ENCODE peak calls at places on chromosomes 5 and 9, in four cellular contexts. O is IMR-90, A is DND-41, R is mucosa of descending colon. P is an unnamed sample. For H3K4me1, the result is how much of the 10 kb centered on the place peaks cover.

GRCh38 chr5:107359033-107359915 is 311.5 kb downstream of the EFNA5 start:
- DNase-seq in O (peak), A (no peak), R (no peak), P (peak)

GRCh38 chr9:99012957-99013512 is 69.3 kb downstream of the COL15A1 start:
- DNase-seq in O (no peak), A (no peak), R (no peak), P (peak)

GRCh38 chr5:56202483-56202882 is 30.6 kb downstream of the ANKRD55 start:
- DNase-seq in O (peak), A (no peak), R (no peak), P (no peak)

GRCh38 chr5:168159425-168159824 is 132.0 kb upstream of the WWC1 start:
- DNase-seq in O (no peak), A (no peak), R (peak), P (no peak)

GRCh38 chr5:140547508-140548299 is at the start of gene EIF4EBP3:
- DNase-seq in O (peak), A (peak), R (peak), P (peak)

GRCh38 chr5:172283020-172283861 is at the start of gene UBTD2:
- DNase-seq in O (peak), A (peak), R (peak), P (peak)

GRCh38 chr9:26326473-26327044 is 566.0 kb downstream of the CAAP1 start:
- DNase-seq in O (peak), A (peak), R (no peak), P (peak)

GRCh38 chr5:35999547-35999946 is 8.4 kb upstream of the UGT3A1 start:
- DNase-seq in O (no peak), A (no peak), R (no peak), P (no peak)

GRCh38 chr9:134055981-134056461 is 11.8 kb downstream of the BRD3 start:
- DNase-seq in O (peak), A (no peak), R (peak), P (peak)

GRCh38 chr5:57683036-57683600 is 200.5 kb upstream of the ACTBL2 start:
- DNase-seq in O (peak), A (no peak), R (no peak), P (no peak)

GRCh38 chr5:122180863-122181519 is 51.6 kb downstream of the ZNF474 start:
- DNase-seq in O (peak), A (no peak), R (no peak), P (peak)

GRCh38 chr5:112316006-112316405 is 103.1 kb downstream of the EPB41L4A start:
- DNase-seq in O (no peak), A (no peak), R (no peak), P (no peak)

GRCh38 chr9:107214915-107215314 is 68.2 kb upstream of the RAD23B start:
- DNase-seq in O (peak), A (no peak), R (no peak), P (peak)

GRCh38 chr5:37918420-37918819 is 78.6 kb upstream of the GDNF start:
- DNase-seq in O (peak), A (no peak), R (no peak), P (no peak)

GRCh38 chr5:114249838-114250237 is 112.0 kb upstream of the KCNN2 start:
- DNase-seq in O (peak), A (no peak), R (no peak), P (no peak)

GRCh38 chr5:53405396-53405795 is 75.0 kb upstream of the FST start:
- DNase-seq in O (peak), A (no peak), R (no peak), P (no peak)

GRCh38 chr9:2228132-2228531 is 213.0 kb downstream of the SMARCA2 start:
- DNase-seq in O (no peak), A (peak), R (peak), P (peak)

GRCh38 chr9:3936520-3937235 is 363.2 kb downstream of the GLIS3 start:
- DNase-seq in O (peak), A (no peak), R (no peak), P (no peak)

GRCh38 chr5:100901851-100902341 is 1.2 kb downstream of the ST8SIA4 start:
- DNase-seq in O (no peak), A (peak), R (peak), P (peak)

GRCh38 chr5:93359296-93359957 is 221.6 kb downstream of the NR2F1-AS1 start:
- DNase-seq in O (peak), A (no peak), R (no peak), P (peak)

GRCh38 chr5:416636-416960 is 26.4 kb upstream of the EXOC3 start:
- DNase-seq in O (no peak), A (no peak), R (no peak), P (no peak)

GRCh38 chr5:109958082-109958481 is 268.4 kb downstream of the MAN2A1 start:
- DNase-seq in O (no peak), A (no peak), R (no peak), P (no peak)

GRCh38 chr9:137550958-137551655 is 572 bp upstream of the MRPL41 start:
- DNase-seq in O (peak), A (no peak), R (no peak), P (peak)

GRCh38 chr5:42912184-42912766 is 100.6 kb upstream of the SELENOP start:
- DNase-seq in O (peak), A (peak), R (no peak), P (peak)

GRCh38 chr5:105587963-105588662 is 2025.5 kb upstream of the NUDT12 start:
- DNase-seq in O (no peak), A (no peak), R (no peak), P (no peak)

GRCh38 chr9:128323192-128323730 is 622 bp downstream of the COQ4 start:
- DNase-seq in O (peak), A (no peak), R (no peak), P (peak)

GRCh38 chr5:150209020-150209635 is 19.3 kb downstream of the SLC6A7 start:
- DNase-seq in O (peak), A (peak), R (peak), P (peak)

GRCh38 chr5:171484460-171484899 is 65.0 kb downstream of the FGF18 start:
- DNase-seq in O (no peak), A (peak), R (peak), P (peak)

GRCh38 chr5:55316289-55316688 is 8.5 kb downstream of the MTREX start:
- DNase-seq in O (no peak), A (no peak), R (no peak), P (no peak)

GRCh38 chr9:127455299-127455992 is 4.1 kb downstream of the LRSAM1 start:
- DNase-seq in O (no peak), A (no peak), R (peak), P (peak)

GRCh38 chr5:52134013-52134650 is 653.6 kb upstream of the ITGA1 start:
- DNase-seq in O (no peak), A (no peak), R (no peak), P (no peak)

DNA sequence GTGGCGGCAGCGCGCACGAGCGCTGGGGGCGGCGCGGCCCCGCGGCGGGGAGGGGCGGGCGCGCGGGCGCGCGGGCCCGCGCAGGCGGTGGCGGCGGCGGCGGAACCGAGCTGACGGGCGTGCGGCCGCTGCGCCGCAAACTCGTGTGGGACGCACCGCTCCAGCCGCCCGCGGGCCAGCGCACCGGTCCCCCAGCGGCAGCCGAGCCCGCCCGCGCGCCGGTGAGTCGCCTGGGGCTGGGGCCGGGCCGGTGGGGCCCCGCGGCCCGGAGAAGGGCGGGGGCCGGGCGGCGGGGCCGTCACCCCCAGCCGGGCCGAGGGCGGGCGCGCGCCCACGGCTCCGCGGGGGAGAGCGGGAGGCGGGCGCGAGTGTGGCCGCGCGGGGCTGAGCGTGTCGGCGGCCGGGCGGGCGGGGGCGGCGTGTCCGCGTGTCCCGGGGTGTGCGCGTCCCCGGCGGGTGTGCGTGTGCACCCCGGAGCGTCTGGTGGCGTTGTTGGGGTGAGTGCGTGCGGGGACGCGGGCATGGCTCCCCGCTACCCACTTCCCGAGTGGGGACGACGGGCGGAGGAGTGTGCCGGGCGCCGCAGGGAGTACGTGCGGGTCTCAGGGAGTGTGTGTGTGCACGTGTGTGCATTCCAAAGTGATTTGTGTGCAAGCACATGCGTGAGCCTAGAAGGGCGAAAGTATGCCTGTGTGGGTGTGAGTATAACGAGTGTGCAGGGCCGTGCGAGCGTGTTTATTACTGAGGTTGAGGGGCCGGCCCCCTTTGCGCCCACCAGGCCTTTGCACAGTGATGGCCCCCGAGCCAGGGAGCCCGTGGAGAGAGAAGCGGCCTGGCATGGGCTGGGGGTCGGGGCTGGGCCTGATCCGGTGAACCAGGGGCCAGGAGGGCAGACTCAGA is at the start of gene NEK6:
- DNase-seq in O (peak), A (no peak), R (peak), P (peak)
- H3K4me1 ChIP-seq in O (under half), A (under half), R (under half), P (under half)

DNA sequence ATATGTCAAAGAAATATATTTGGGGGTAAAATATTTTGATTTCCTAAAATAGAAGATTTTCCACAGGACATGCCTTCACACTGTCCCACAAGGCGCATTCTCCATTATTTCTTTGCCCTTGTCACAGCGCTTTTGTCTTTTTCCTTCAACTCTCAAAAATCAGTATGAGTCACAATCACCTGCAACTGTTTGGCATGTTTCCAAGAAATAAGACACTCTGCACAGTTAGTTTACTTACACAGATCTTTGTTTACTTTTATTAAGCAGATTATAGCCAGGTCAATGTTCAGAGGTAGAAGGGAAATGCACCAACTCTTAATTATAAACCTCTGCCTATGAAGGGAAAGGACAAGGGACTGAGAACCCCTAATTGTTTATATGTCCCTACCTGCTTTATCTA is 9.5 kb downstream of the CEMIP2 start:
- DNase-seq in O (peak), A (no peak), R (no peak), P (no peak)
- H3K4me1 ChIP-seq in O (under half), A (under half), R (under half), P (under half)

GRCh38 chr9:70493046-70493445 is 78.6 kb upstream of the KLF9 start:
- DNase-seq in O (no peak), A (no peak), R (no peak), P (no peak)

GRCh38 chr9:70488793-70489105 is 74.3 kb upstream of the KLF9 start:
- DNase-seq in O (no peak), A (no peak), R (no peak), P (no peak)

GRCh38 chr9:70488098-70488792 is 73.8 kb upstream of the KLF9 start:
- DNase-seq in O (peak), A (no peak), R (no peak), P (no peak)

GRCh38 chr9:70491798-70492736 is 77.6 kb upstream of the KLF9 start:
- DNase-seq in O (no peak), A (no peak), R (no peak), P (no peak)

GRCh38 chr9:70490478-70490877 is 76.0 kb upstream of the KLF9 start:
- DNase-seq in O (no peak), A (no peak), R (no peak), P (no peak)
- H3K4me1 ChIP-seq in O (under half), A (under half), R (under half), P (under half)

GRCh38 chr9:121286973-121287721 is 19.2 kb downstream of the GSN start:
- DNase-seq in O (peak), A (no peak), R (peak), P (peak)

GRCh38 chr9:121286688-121286972 is 18.7 kb downstream of the GSN start:
- DNase-seq in O (no peak), A (no peak), R (no peak), P (no peak)

GRCh38 chr9:121288557-121288873 is 20.6 kb downstream of the GSN start:
- DNase-seq in O (no peak), A (no peak), R (no peak), P (no peak)

GRCh38 chr9:121289554-121290370 is 21.8 kb downstream of the GSN start:
- DNase-seq in O (no peak), A (no peak), R (no peak), P (peak)

GRCh38 chr9:121288874-121289553 is 21.1 kb downstream of the GSN start:
- DNase-seq in O (peak), A (no peak), R (peak), P (peak)
- H3K4me1 ChIP-seq in O (under half), A (under half), R (half or more), P (under half)

GRCh38 chr9:97694768-97695167 is 2.4 kb downstream of the XPA start:
- DNase-seq in O (no peak), A (no peak), R (no peak), P (peak)
- H3K4me1 ChIP-seq in O (under half), A (under half), R (under half), P (under half)

GRCh38 chr9:129933709-129934586 is 98.7 kb downstream of the USP20 start:
- DNase-seq in O (peak), A (no peak), R (no peak), P (peak)
- H3K4me1 ChIP-seq in O (under half), A (under half), R (under half), P (half or more)

P was measured in GM23248.